ENCODE peak calls at places on chromosomes 12 and 14, in nine cellular contexts. D is lung microvascular endothelial cell; Q is CD8-positive, alpha-beta T cell; M is heart right ventricle; N is sciatic nerve; T is fibroblast of the conjunctiva; Y is spleen; I is stimulated activated CD4-positive, alpha-beta T cell treated with anti-CD3 and anti-CD28 coated beads, Interleukin-2, amount 100 ng/mL, for 48 hours; S is COR-L47. E is an unnamed sample.

GRCh38 chr12:113174461-113175384 is 10.6 kb downstream of the DDX54 start:
- DNase-seq in D (peak; percentile 74), Q (peak; percentile 68), M (peak; percentile 79), N (peak; percentile 88), T (peak; percentile 40), Y (peak; percentile 92), I (peak; percentile 83), S (peak; percentile 15), E (peak; percentile 70)

GRCh38 chr12:43742106-43742505 is 16.5 kb downstream of the PUS7L start:
- DNase-seq in D (no peak), Q (no peak), M (no peak), N (no peak), T (peak; percentile 70), Y (no peak), I (no peak), S (no peak), E (no peak)

GRCh38 chr12:75446857-75447256 is 33.7 kb upstream of the GLIPR1 start:
- DNase-seq in D (peak; percentile 71), Q (no peak), M (no peak), N (no peak), T (peak; percentile 29), Y (no peak), I (no peak), S (no peak), E (no peak)

GRCh38 chr14:100070310-100070709 is 5.1 kb downstream of the EVL start:
- DNase-seq in D (no peak), Q (peak; percentile 88), M (no peak), N (no peak), T (no peak), Y (no peak), I (no peak), S (no peak), E (no peak)

GRCh38 chr12:75260316-75260715 is 50.7 kb upstream of the KCNC2 start:
- DNase-seq in D (no peak), Q (no peak), M (no peak), N (no peak), T (no peak), Y (no peak), I (no peak), S (no peak), E (no peak)

GRCh38 chr12:2054091-2055018 is 1.6 kb downstream of the CACNA1C start:
- DNase-seq in D (no peak), Q (no peak), M (no peak), N (no peak), T (no peak), Y (no peak), I (no peak), S (no peak), E (no peak)

GRCh38 chr14:94278732-94279131 is 14.3 kb downstream of the SERPINA10 start:
- DNase-seq in D (no peak), Q (no peak), M (no peak), N (no peak), T (no peak), Y (no peak), I (no peak), S (no peak), E (no peak)

GRCh38 chr14:101885254-101885576 is 79.2 kb upstream of the DYNC1H1 start:
- DNase-seq in D (no peak), Q (no peak), M (no peak), N (no peak), T (no peak), Y (peak; percentile 72), I (no peak), S (no peak), E (no peak)

GRCh38 chr12:386651-387050 is 2.5 kb downstream of the KDM5A start:
- DNase-seq in D (peak; percentile 42), Q (no peak), M (no peak), N (no peak), T (no peak), Y (no peak), I (no peak), S (no peak), E (no peak)

GRCh38 chr14:55151601-55152000 is 22.5 kb downstream of the LGALS3 start:
- DNase-seq in D (no peak), Q (no peak), M (no peak), N (no peak), T (no peak), Y (no peak), I (no peak), S (no peak), E (no peak)

GRCh38 chr12:42482086-42482819 is 107.3 kb downstream of the PRICKLE1 start:
- DNase-seq in D (peak; percentile 94), Q (no peak), M (peak; percentile 66), N (peak; percentile 66), T (no peak), Y (no peak), I (no peak), S (no peak), E (peak; percentile 52)

GRCh38 chr14:104119119-104119699 is 19.2 kb upstream of the KIF26A start:
- DNase-seq in D (no peak), Q (no peak), M (no peak), N (peak; percentile 50), T (no peak), Y (peak; percentile 50), I (no peak), S (no peak), E (no peak)

GRCh38 chr14:91947196-91948184 is at the start of gene FBLN5:
- DNase-seq in D (peak; percentile 20), Q (no peak), M (peak; percentile 72), N (peak; percentile 81), T (peak; percentile 88), Y (peak; percentile 80), I (peak; percentile 19), S (no peak), E (peak; percentile 51)

GRCh38 chr12:10288989-10289388 is 18.7 kb upstream of the KLRD1 start:
- DNase-seq in D (no peak), Q (no peak), M (no peak), N (no peak), T (no peak), Y (no peak), I (no peak), S (no peak), E (no peak)

GRCh38 chr14:29463727-29464370 is 463.8 kb downstream of the PRKD1 start:
- DNase-seq in D (peak; percentile 57), Q (no peak), M (no peak), N (no peak), T (no peak), Y (no peak), I (no peak), S (peak; percentile 17), E (no peak)

GRCh38 chr12:6699259-6699988 is 1.2 kb downstream of the PIANP start:
- DNase-seq in D (no peak), Q (no peak), M (no peak), N (no peak), T (no peak), Y (no peak), I (no peak), S (no peak), E (no peak)

GRCh38 chr14:50402965-50403364 is 6.3 kb upstream of the CDKL1 start:
- DNase-seq in D (no peak), Q (no peak), M (no peak), N (no peak), T (no peak), Y (no peak), I (no peak), S (no peak), E (no peak)

GRCh38 chr12:76533331-76533730 is 26.2 kb downstream of the OSBPL8 start:
- DNase-seq in D (no peak), Q (no peak), M (no peak), N (no peak), T (no peak), Y (no peak), I (no peak), S (no peak), E (no peak)

GRCh38 chr12:65501093-65501621 is 222.7 kb downstream of the MSRB3 start:
- DNase-seq in D (no peak), Q (no peak), M (peak; percentile 65), N (peak; percentile 92), T (no peak), Y (no peak), I (no peak), S (no peak), E (no peak)

GRCh38 chr12:123056053-123056452 is 75.6 kb downstream of the ARL6IP4 start:
- DNase-seq in D (peak; percentile 31), Q (no peak), M (no peak), N (no peak), T (no peak), Y (no peak), I (no peak), S (no peak), E (no peak)

GRCh38 chr12:95624544-95624943 is 73.3 kb upstream of the USP44 start:
- DNase-seq in D (peak; percentile 98), Q (no peak), M (no peak), N (no peak), T (no peak), Y (no peak), I (no peak), S (no peak), E (no peak)

GRCh38 chr12:95963104-95963503 is 20.0 kb downstream of the AMDHD1 start:
- DNase-seq in D (no peak), Q (no peak), M (no peak), N (no peak), T (no peak), Y (no peak), I (no peak), S (peak; percentile 27), E (no peak)

GRCh38 chr12:80892597-80893445 is 44.9 kb downstream of the LIN7A start:
- DNase-seq in D (no peak), Q (no peak), M (no peak), N (no peak), T (no peak), Y (no peak), I (no peak), S (no peak), E (no peak)

GRCh38 chr12:104177336-104177662 is 38.3 kb upstream of the TXNRD1 start:
- DNase-seq in D (no peak), Q (no peak), M (no peak), N (no peak), T (no peak), Y (no peak), I (no peak), S (no peak), E (no peak)

GRCh38 chr12:99234702-99235101 is 412.9 kb upstream of the GARIN6 start:
- DNase-seq in D (no peak), Q (no peak), M (no peak), N (no peak), T (no peak), Y (no peak), I (no peak), S (no peak), E (no peak)

GRCh38 chr12:54304187-54304810 is 3.5 kb upstream of the NFE2 start:
- DNase-seq in D (no peak), Q (peak; percentile 24), M (peak; percentile 54), N (peak; percentile 84), T (no peak), Y (peak; percentile 96), I (no peak), S (no peak), E (peak; percentile 87)

GRCh38 chr12:51926064-51926632 is 18.8 kb downstream of the ACVRL1 start:
- DNase-seq in D (peak; percentile 89), Q (no peak), M (no peak), N (peak; percentile 57), T (no peak), Y (no peak), I (no peak), S (no peak), E (no peak)

GRCh38 chr12:9787340-9787737 is 26.6 kb upstream of the CD69 start:
- DNase-seq in D (no peak), Q (no peak), M (no peak), N (no peak), T (no peak), Y (no peak), I (no peak), S (no peak), E (no peak)

GRCh38 chr12:30047499-30048262 is 263.9 kb upstream of the TMTC1 start:
- DNase-seq in D (peak; percentile 58), Q (no peak), M (no peak), N (no peak), T (peak; percentile 5), Y (no peak), I (no peak), S (no peak), E (no peak)

GRCh38 chr14:24416932-24417619 is 12.4 kb downstream of the CBLN3 start:
- DNase-seq in D (no peak), Q (no peak), M (no peak), N (no peak), T (no peak), Y (peak; percentile 69), I (no peak), S (no peak), E (no peak)

GRCh38 chr12:55830601-55831406 is 1.4 kb upstream of the DNAJC14 start:
- DNase-seq in D (peak; percentile 77), Q (peak; percentile 70), M (peak; percentile 77), N (peak; percentile 91), T (peak; percentile 55), Y (peak; percentile 85), I (no peak), S (peak; percentile 52), E (peak; percentile 62)

E was measured in left lobe of liver.